ENCODE peak calls at places on chromosomes 13 and 19, in seven cellular contexts. F is GF-D8; O is DMS 273 treated with DMSO at 0.1 percent for 48 hours; I is ELF-1; A is nucleus accumbens; H is cerebellar nuclear complex; J is activated CD4-positive, CD25-positive, alpha-beta regulatory T cell treated with anti-CD3 and anti-CD28 coated beads, Interleukin-2, amount 50 U/mL, for 72 hours. D is an unnamed sample.
A peak's percentile ranks its signal among the peaks of the same experiment; 100 is the strongest.

GRCh38 chr13:96982672-96983071 is 11.6 kb downstream of the OXGR1 start:
- DNase-seq in F (peak; percentile 70), O (no peak), I (no peak), A (no peak), H (no peak), J (no peak), D (no peak)

GRCh38 chr13:110284809-110285519 is 22.0 kb downstream of the COL4A1 start:
- DNase-seq in F (no peak), O (no peak), I (no peak), A (no peak), H (no peak), J (no peak), D (no peak)

GRCh38 chr19:4267101-4267900 is 11.8 kb upstream of the SHD start:
- DNase-seq in F (peak; percentile 38), O (peak; percentile 31), I (peak; percentile 87), A (peak; percentile 8), H (no peak), J (peak; percentile 67), D (peak; percentile 3)

GRCh38 chr13:102318233-102318632 is 83.6 kb downstream of the FGF14 start:
- DNase-seq in F (no peak), O (no peak), I (no peak), A (no peak), H (no peak), J (no peak), D (no peak)

GRCh38 chr13:78604782-78605611 is 1.6 kb upstream of the POU4F1 start:
- DNase-seq in F (peak; percentile 64), O (no peak), I (peak; percentile 64), A (no peak), H (no peak), J (no peak), D (no peak)

GRCh38 chr13:41581884-41582547 is 124.7 kb downstream of the RGCC start:
- DNase-seq in F (no peak), O (no peak), I (no peak), A (no peak), H (no peak), J (no peak), D (no peak)

GRCh38 chr13:79374578-79374977 is 31.5 kb downstream of the RBM26 start:
- DNase-seq in F (no peak), O (no peak), I (no peak), A (no peak), H (no peak), J (no peak), D (no peak)

GRCh38 chr13:43057653-43058317 is 34.4 kb downstream of the DNAJC15 start:
- DNase-seq in F (no peak), O (no peak), I (peak; percentile 91), A (no peak), H (no peak), J (no peak), D (no peak)

GRCh38 chr19:18776736-18777135 is 14.4 kb downstream of the COMP start:
- DNase-seq in F (no peak), O (no peak), I (peak; percentile 64), A (no peak), H (no peak), J (no peak), D (no peak)

GRCh38 chr19:23762884-23763711 is 4.4 kb upstream of the ZNF681 start:
- DNase-seq in F (peak; percentile 45), O (peak; percentile 69), I (peak; percentile 98), A (peak; percentile 77), H (peak; percentile 56), J (peak; percentile 80), D (peak; percentile 24)

GRCh38 chr19:15199219-15199651 is 1.6 kb downstream of the NOTCH3 start:
- DNase-seq in F (no peak), O (no peak), I (no peak), A (no peak), H (no peak), J (no peak), D (no peak)

GRCh38 chr13:74287672-74288169 is 153.5 kb upstream of the KLF12 start:
- DNase-seq in F (no peak), O (peak; percentile 44), I (peak; percentile 34), A (peak; percentile 90), H (peak; percentile 24), J (peak; percentile 49), D (no peak)

GRCh38 chr13:25899952-25900351 is 151.9 kb downstream of the SHISA2 start:
- DNase-seq in F (no peak), O (no peak), I (no peak), A (no peak), H (no peak), J (no peak), D (no peak)

GRCh38 chr13:32142956-32143375 is 111.4 kb downstream of the FRY start:
- DNase-seq in F (peak; percentile 93), O (no peak), I (peak; percentile 33), A (no peak), H (no peak), J (no peak), D (no peak)

GRCh38 chr13:107209811-107210210 is 641.9 kb upstream of the ARGLU1 start:
- DNase-seq in F (no peak), O (no peak), I (no peak), A (no peak), H (no peak), J (no peak), D (peak; percentile 50)

GRCh38 chr19:14118165-14119051 is 846 bp upstream of the PRKACA start:
- DNase-seq in F (peak; percentile 94), O (no peak), I (peak; percentile 73), A (peak; percentile 81), H (no peak), J (peak; percentile 37), D (peak; percentile 54)

GRCh38 chr19:4967738-4968461 is 1.0 kb upstream of the KDM4B start:
- DNase-seq in F (no peak), O (no peak), I (no peak), A (no peak), H (no peak), J (no peak), D (no peak)

GRCh38 chr13:23983671-23984070 is 86.4 kb upstream of the C1QTNF9B start:
- DNase-seq in F (no peak), O (no peak), I (no peak), A (no peak), H (no peak), J (no peak), D (no peak)

GRCh38 chr13:31067416-31068118 is 94.1 kb downstream of the HSPH1 start:
- DNase-seq in F (no peak), O (no peak), I (no peak), A (peak; percentile 77), H (no peak), J (no peak), D (no peak)

GRCh38 chr13:52969373-52969772 is 59.2 kb upstream of the OLFM4 start:
- DNase-seq in F (no peak), O (peak; percentile 46), I (no peak), A (no peak), H (no peak), J (no peak), D (no peak)

GRCh38 chr19:7506385-7507328 is 9.2 kb upstream of the ZNF358 start:
- DNase-seq in F (peak; percentile 8), O (peak; percentile 37), I (peak; percentile 98), A (peak; percentile 76), H (no peak), J (peak; percentile 60), D (peak; percentile 36)

GRCh38 chr13:97242755-97243497 is 20.8 kb downstream of the MBNL2 start:
- DNase-seq in F (no peak), O (no peak), I (no peak), A (peak; percentile 85), H (no peak), J (no peak), D (no peak)

GRCh38 chr13:31807090-31807541 is 67.8 kb downstream of the RXFP2 start:
- DNase-seq in F (peak; percentile 91), O (no peak), I (no peak), A (no peak), H (no peak), J (no peak), D (no peak)

GRCh38 chr13:30338331-30338851 is 31.0 kb upstream of the KATNAL1 start:
- DNase-seq in F (no peak), O (no peak), I (no peak), A (no peak), H (no peak), J (no peak), D (no peak)

GRCh38 chr13:67935655-67936054 is 705.5 kb upstream of the PCDH9 start:
- DNase-seq in F (no peak), O (no peak), I (no peak), A (no peak), H (no peak), J (no peak), D (no peak)

GRCh38 chr13:23160241-23161175 is 20.3 kb upstream of the SGCG start:
- DNase-seq in F (no peak), O (no peak), I (peak; percentile 58), A (no peak), H (no peak), J (no peak), D (no peak)

GRCh38 chr19:42332059-42332458 is 6.6 kb downstream of the MEGF8 start:
- DNase-seq in F (no peak), O (no peak), I (no peak), A (no peak), H (no peak), J (no peak), D (no peak)

GRCh38 chr19:35796645-35797542 is 15.8 kb downstream of the PRODH2 start:
- DNase-seq in F (no peak), O (no peak), I (no peak), A (no peak), H (no peak), J (no peak), D (no peak)

GRCh38 chr13:114089751-114090400 is 42.5 kb downstream of the RASA3 start:
- DNase-seq in F (no peak), O (no peak), I (peak; percentile 2), A (no peak), H (no peak), J (peak; percentile 4), D (no peak)

GRCh38 chr19:1956868-1957492 is 16.0 kb downstream of the CSNK1G2 start:
- DNase-seq in F (no peak), O (no peak), I (peak; percentile 30), A (peak; percentile 88), H (no peak), J (no peak), D (no peak)

GRCh38 chr13:29849071-29849541 is 1.3 kb downstream of the UBL3 start:
- DNase-seq in F (peak; percentile 63), O (no peak), I (peak; percentile 30), A (no peak), H (no peak), J (no peak), D (no peak)

GRCh38 chr19:55447421-55448174 is 4.5 kb upstream of the SHISA7 start:
- DNase-seq in F (no peak), O (peak; percentile 72), I (no peak), A (peak; percentile 63), H (no peak), J (no peak), D (no peak)

GRCh38 chr19:5585461-5586299 is 17.9 kb upstream of the TINCR start:
- DNase-seq in F (no peak), O (no peak), I (peak; percentile 82), A (peak; percentile 46), H (no peak), J (no peak), D (no peak)